ENCODE peak calls at places on chromosomes 6 and 20, in six cellular contexts. I is epithelial cell of esophagus; F is stimulated activated CD4-positive, alpha-beta T cell treated with anti-CD3 and anti-CD28 coated beads, Interleukin-4, amount 100 ng/mL, for 48 hours; C is sigmoid colon; U is GM10248; S is HuH-7.5. O is an unnamed sample.

GRCh38 chr6:106579281-106579680 is 50.0 kb downstream of the RTN4IP1 start:
- DNase-seq in I (no peak), F (no peak), C (no peak), U (no peak), S (no peak), O (no peak)

GRCh38 chr20:45406260-45407066 is 1.6 kb upstream of the DBNDD2 start:
- DNase-seq in I (peak), F (peak), C (peak), U (peak), S (peak), O (no peak)

GRCh38 chr20:57062241-57062640 is 204.2 kb downstream of the BMP7 start:
- DNase-seq in I (no peak), F (no peak), C (no peak), U (no peak), S (no peak), O (no peak)

GRCh38 chr20:15556869-15557268 is 1016.4 kb downstream of the KIF16B start:
- DNase-seq in I (no peak), F (no peak), C (no peak), U (no peak), S (no peak), O (no peak)

GRCh38 chr6:140441256-140441655 is 1066.8 kb upstream of the CITED2 start:
- DNase-seq in I (peak), F (no peak), C (peak), U (no peak), S (no peak), O (no peak)

GRCh38 chr20:57748601-57749130 is 38.9 kb upstream of the PMEPA1 start:
- DNase-seq in I (peak), F (peak), C (peak), U (peak), S (peak), O (peak)

GRCh38 chr20:38180781-38181180 is 15.7 kb upstream of the TGM2 start:
- DNase-seq in I (no peak), F (no peak), C (peak), U (no peak), S (no peak), O (no peak)

GRCh38 chr6:99390896-99391295 is 3.1 kb downstream of the COQ3 start:
- DNase-seq in I (no peak), F (no peak), C (no peak), U (no peak), S (no peak), O (no peak)

GRCh38 chr6:25942561-25943147 is 12.2 kb upstream of the SLC17A2 start:
- DNase-seq in I (peak), F (no peak), C (no peak), U (peak), S (no peak), O (no peak)

GRCh38 chr6:9540534-9541126 is 874.2 kb downstream of the TFAP2A start:
- DNase-seq in I (peak), F (no peak), C (no peak), U (peak), S (no peak), O (no peak)